ENCODE peak calls at places on chromosomes 7 and 10, in eight cellular contexts. H, C, O, B, N, I, Q and J are unnamed samples.

GRCh38 chr7:818031-818699 is 14.1 kb upstream of the SUN1 start:
- DNase-seq in H (no peak), C (peak), O (no peak), B (peak), N (peak), I (peak), Q (no peak), J (no peak)

GRCh38 chr7:18902892-18903291 is 214.5 kb downstream of the TWIST1 start:
- DNase-seq in H (no peak), C (no peak), O (no peak), B (no peak), N (no peak), I (no peak), Q (no peak), J (no peak)

GRCh38 chr10:69359089-69360025 is 57.4 kb downstream of the TACR2 start:
- DNase-seq in H (no peak), C (no peak), O (no peak), B (no peak), N (no peak), I (no peak), Q (no peak), J (no peak)

GRCh38 chr10:44177610-44178009 is 207.3 kb downstream of the CXCL12 start:
- DNase-seq in H (no peak), C (no peak), O (no peak), B (no peak), N (no peak), I (no peak), Q (no peak), J (no peak)

GRCh38 chr7:76236226-76236625 is 34.5 kb downstream of the SRRM3 start:
- DNase-seq in H (no peak), C (no peak), O (no peak), B (no peak), N (no peak), I (no peak), Q (no peak), J (no peak)

GRCh38 chr7:100673942-100674431 is 447 bp downstream of the GNB2 start:
- DNase-seq in H (no peak), C (no peak), O (no peak), B (peak), N (peak), I (no peak), Q (peak), J (no peak)

GRCh38 chr7:128168667-128169210 is 72.3 kb upstream of the LEP start:
- DNase-seq in H (no peak), C (no peak), O (no peak), B (peak), N (no peak), I (no peak), Q (no peak), J (peak)

GRCh38 chr10:118903251-118903650 is 126.3 kb upstream of the NANOS1 start:
- DNase-seq in H (no peak), C (no peak), O (no peak), B (no peak), N (no peak), I (no peak), Q (no peak), J (no peak)

GRCh38 chr7:151046603-151047573 is 1.4 kb upstream of the ASIC3 start:
- DNase-seq in H (no peak), C (no peak), O (no peak), B (no peak), N (no peak), I (no peak), Q (no peak), J (no peak)

GRCh38 chr10:43809211-43809930 is 160.7 kb upstream of the ZNF32 start:
- DNase-seq in H (no peak), C (no peak), O (no peak), B (no peak), N (no peak), I (no peak), Q (no peak), J (no peak)

GRCh38 chr7:32221056-32221455 is 150.8 kb upstream of the PDE1C start:
- DNase-seq in H (no peak), C (no peak), O (no peak), B (no peak), N (no peak), I (no peak), Q (no peak), J (peak)

GRCh38 chr7:143263266-143264195 is at the start of gene GSTK1:
- DNase-seq in H (peak), C (peak), O (peak), B (peak), N (peak), I (peak), Q (peak), J (peak)

GRCh38 chr7:103037476-103037822 is 37.1 kb downstream of the FBXL13 start:
- DNase-seq in H (no peak), C (no peak), O (no peak), B (peak), N (no peak), I (no peak), Q (no peak), J (no peak)

GRCh38 chr10:130554701-130555410 is 418.7 kb downstream of the GLRX3 start:
- DNase-seq in H (no peak), C (no peak), O (no peak), B (no peak), N (no peak), I (no peak), Q (no peak), J (peak)

GRCh38 chr7:20320786-20321185 is 9.9 kb upstream of the ITGB8 start:
- DNase-seq in H (no peak), C (no peak), O (no peak), B (no peak), N (no peak), I (no peak), Q (no peak), J (no peak)

GRCh38 chr7:142603870-142604448 is 145.3 kb upstream of the PRSS1 start:
- DNase-seq in H (no peak), C (peak), O (peak), B (peak), N (no peak), I (peak), Q (peak), J (no peak)

GRCh38 chr10:14409247-14409646 is 78.5 kb upstream of the FRMD4A start:
- DNase-seq in H (no peak), C (no peak), O (no peak), B (no peak), N (no peak), I (no peak), Q (no peak), J (no peak)

GRCh38 chr7:95493844-95494243 is 8.1 kb downstream of the ASB4 start:
- DNase-seq in H (no peak), C (no peak), O (no peak), B (no peak), N (no peak), I (no peak), Q (no peak), J (no peak)

GRCh38 chr7:907158-907980 is 31.0 kb downstream of the GET4 start:
- DNase-seq in H (no peak), C (no peak), O (no peak), B (no peak), N (no peak), I (peak), Q (no peak), J (no peak)

GRCh38 chr10:21517983-21518628 is 7.4 kb downstream of the SKIDA1 start:
- DNase-seq in H (no peak), C (no peak), O (no peak), B (no peak), N (no peak), I (peak), Q (no peak), J (no peak)

GRCh38 chr7:631291-631711 is 95.2 kb upstream of the DNAAF5 start:
- DNase-seq in H (no peak), C (no peak), O (no peak), B (no peak), N (peak), I (no peak), Q (no peak), J (no peak)

DNA sequence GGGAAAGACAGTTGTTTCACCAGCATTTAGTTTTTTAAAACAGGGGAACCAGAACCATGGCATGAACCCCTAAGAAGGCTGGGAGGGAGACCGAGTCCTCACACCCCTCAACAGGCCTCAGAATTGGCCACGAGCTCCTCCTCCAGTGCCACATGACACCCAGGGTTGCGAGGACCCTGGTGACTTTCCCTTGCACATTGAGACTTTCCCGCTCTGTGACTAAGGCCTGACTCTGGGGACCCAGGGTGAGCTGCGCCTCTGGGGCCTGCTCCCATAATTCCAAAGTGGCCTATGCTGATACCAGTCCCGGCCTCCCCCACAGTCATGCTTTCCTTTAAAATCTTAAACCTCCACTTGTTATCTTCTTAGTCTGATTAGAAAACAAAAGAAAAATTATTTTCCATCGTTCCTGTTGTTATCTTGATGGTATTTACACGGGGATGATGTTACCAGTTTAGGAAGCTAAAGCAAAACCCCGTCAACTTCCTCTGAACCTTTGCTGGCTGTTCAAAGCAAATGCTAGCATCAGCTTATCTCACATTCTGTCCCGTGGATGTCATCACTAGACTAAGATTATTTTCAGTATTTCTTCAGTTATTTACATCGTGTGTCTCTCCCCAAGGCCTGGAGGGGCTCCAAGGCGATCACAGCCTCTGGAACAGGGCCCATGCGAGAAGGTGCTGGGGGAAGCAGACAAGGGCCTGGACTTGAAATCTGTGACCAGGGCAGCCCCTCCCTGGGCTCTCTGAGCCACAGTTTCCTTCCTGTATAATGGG is 42.1 kb downstream of the FAM53B start:
- DNase-seq in H (no peak), C (no peak), O (no peak), B (peak), N (no peak), I (no peak), Q (no peak), J (no peak)
- TF ChIP-seq POLR2A in H (no peak), C (no peak), O (no peak), B (no peak), N (no peak), I (no peak), Q (no peak), J (no peak)

GRCh38 chr10:87095241-87095945 is 387 bp downstream of the SHLD2 start:
- DNase-seq in H (peak), C (peak), O (peak), B (peak), N (peak), I (peak), Q (peak), J (peak)
- TF ChIP-seq POLR2A in H (peak), C (peak), O (no peak), B (peak), N (no peak), I (peak), Q (peak), J (no peak)

GRCh38 chr10:16891375-16892313 is 74.4 kb upstream of the RSU1 start:
- DNase-seq in H (no peak), C (peak), O (peak), B (peak), N (peak), I (peak), Q (no peak), J (peak)
- TF ChIP-seq POLR2A in H (peak), C (peak), O (no peak), B (peak), N (no peak), I (no peak), Q (peak), J (no peak)

GRCh38 chr10:72276013-72276387 is 2.3 kb downstream of the DDIT4 start:
- DNase-seq in H (no peak), C (peak), O (peak), B (peak), N (no peak), I (peak), Q (no peak), J (no peak)
- TF ChIP-seq POLR2A in H (no peak), C (no peak), O (no peak), B (peak), N (peak), I (peak), Q (no peak), J (no peak)

GRCh38 chr10:102449321-102450123 is 1.8 kb downstream of the C10orf95 start:
- DNase-seq in H (peak), C (peak), O (peak), B (peak), N (peak), I (peak), Q (no peak), J (peak)

GRCh38 chr10:102450374-102451104 is 804 bp downstream of the C10orf95 start:
- DNase-seq in H (peak), C (peak), O (peak), B (peak), N (peak), I (peak), Q (peak), J (peak)

GRCh38 chr10:102451105-102451969 is at the start of gene C10orf95:
- DNase-seq in H (no peak), C (no peak), O (no peak), B (no peak), N (no peak), I (no peak), Q (no peak), J (peak)

GRCh38 chr10:102452672-102453340 is 1.5 kb upstream of the C10orf95 start:
- DNase-seq in H (no peak), C (peak), O (no peak), B (peak), N (peak), I (peak), Q (no peak), J (peak)

GRCh38 chr10:102450124-102450373 is 1.3 kb downstream of the C10orf95 start:
- DNase-seq in H (no peak), C (no peak), O (no peak), B (no peak), N (no peak), I (no peak), Q (no peak), J (no peak)
- TF ChIP-seq POLR2A in H (no peak), C (no peak), O (no peak), B (peak), N (no peak), I (no peak), Q (no peak), J (no peak)

GRCh38 chr10:12848439-12849173 is 152.9 kb downstream of the CCDC3 start:
- DNase-seq in H (no peak), C (no peak), O (no peak), B (no peak), N (no peak), I (no peak), Q (no peak), J (no peak)
- TF ChIP-seq POLR2A in H (no peak), C (no peak), O (no peak), B (no peak), N (no peak), I (no peak), Q (no peak), J (no peak)

GRCh38 chr10:97497572-97498075 is 598 bp downstream of the MMS19 start:
- DNase-seq in H (peak), C (peak), O (peak), B (peak), N (peak), I (peak), Q (peak), J (peak)
- TF ChIP-seq POLR2A in H (no peak), C (peak), O (no peak), B (no peak), N (peak), I (peak), Q (peak), J (no peak)

DNA sequence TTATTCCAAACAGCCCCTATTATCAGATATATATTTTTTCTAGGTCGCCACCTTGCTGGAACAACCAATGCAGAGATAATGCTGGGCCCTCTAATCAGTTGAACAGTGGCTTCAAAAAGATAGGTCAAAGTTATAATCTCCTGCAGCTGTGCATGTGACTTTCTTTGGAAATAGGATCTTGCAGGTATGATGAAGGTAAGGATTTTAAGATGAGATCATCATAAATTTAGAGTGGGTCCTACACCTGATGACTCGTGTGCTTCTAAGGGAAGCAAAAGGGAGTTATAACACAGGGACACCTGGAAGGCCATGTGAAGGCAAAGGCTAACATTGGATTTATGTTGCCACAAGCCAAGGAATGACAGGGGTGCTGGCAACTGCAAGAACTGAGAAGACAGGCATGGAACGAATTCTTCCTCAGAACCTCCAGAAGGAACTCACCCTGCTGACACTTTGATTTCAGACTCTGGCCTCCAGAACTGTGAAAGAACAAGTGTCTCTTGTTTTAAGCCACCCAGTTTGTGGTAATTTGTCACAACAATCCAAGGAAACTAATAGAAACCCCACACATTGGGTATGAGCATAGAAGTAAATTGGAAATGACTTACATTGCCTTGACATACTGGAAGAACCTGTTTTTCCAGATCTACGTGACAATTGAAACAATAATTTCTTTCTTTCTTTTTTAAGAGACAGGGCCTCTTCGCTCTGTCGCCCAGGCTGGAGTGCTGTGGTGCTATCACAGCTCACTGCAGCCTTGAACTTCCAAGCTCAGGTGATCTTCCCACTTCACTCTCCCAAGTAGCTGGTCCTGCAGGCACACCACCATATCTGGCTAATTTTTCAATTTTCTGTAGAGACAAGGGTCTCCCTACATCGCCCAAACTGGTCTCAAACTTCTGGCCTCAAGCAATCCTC is 34.3 kb downstream of the CCDC71L start:
- DNase-seq in H (no peak), C (peak), O (no peak), B (no peak), N (no peak), I (no peak), Q (no peak), J (no peak)
- TF ChIP-seq POLR2A in H (no peak), C (no peak), O (no peak), B (no peak), N (no peak), I (no peak), Q (no peak), J (no peak)

GRCh38 chr10:111078505-111079185 is 1.8 kb downstream of the ADRA2A start:
- DNase-seq in H (no peak), C (no peak), O (no peak), B (no peak), N (no peak), I (no peak), Q (no peak), J (no peak)

GRCh38 chr10:111075577-111076185 is 1.1 kb upstream of the ADRA2A start:
- DNase-seq in H (no peak), C (no peak), O (no peak), B (no peak), N (no peak), I (no peak), Q (no peak), J (no peak)

GRCh38 chr10:111076191-111076681 is 593 bp upstream of the ADRA2A start:
- DNase-seq in H (no peak), C (peak), O (peak), B (peak), N (peak), I (peak), Q (peak), J (no peak)

GRCh38 chr10:111077715-111078504 is 1.1 kb downstream of the ADRA2A start:
- DNase-seq in H (no peak), C (no peak), O (no peak), B (no peak), N (no peak), I (no peak), Q (no peak), J (no peak)

GRCh38 chr10:111076682-111077661 is at the start of gene ADRA2A:
- DNase-seq in H (no peak), C (no peak), O (peak), B (no peak), N (no peak), I (peak), Q (peak), J (peak)
- TF ChIP-seq POLR2A in H (no peak), C (no peak), O (no peak), B (no peak), N (no peak), I (no peak), Q (no peak), J (no peak)

GRCh38 chr10:931326-932318 is at the start of gene LARP4B:
- DNase-seq in H (peak), C (peak), O (peak), B (peak), N (peak), I (peak), Q (peak), J (peak)

GRCh38 chr10:932589-932988 is 1.1 kb upstream of the LARP4B start:
- DNase-seq in H (no peak), C (no peak), O (no peak), B (no peak), N (peak), I (no peak), Q (no peak), J (peak)

GRCh38 chr10:927131-927530 is 4.4 kb downstream of the LARP4B start:
- DNase-seq in H (no peak), C (no peak), O (no peak), B (no peak), N (no peak), I (no peak), Q (no peak), J (peak)

GRCh38 chr10:929965-930364 is 1.5 kb downstream of the LARP4B start:
- DNase-seq in H (no peak), C (no peak), O (no peak), B (no peak), N (no peak), I (no peak), Q (no peak), J (peak)

DNA sequence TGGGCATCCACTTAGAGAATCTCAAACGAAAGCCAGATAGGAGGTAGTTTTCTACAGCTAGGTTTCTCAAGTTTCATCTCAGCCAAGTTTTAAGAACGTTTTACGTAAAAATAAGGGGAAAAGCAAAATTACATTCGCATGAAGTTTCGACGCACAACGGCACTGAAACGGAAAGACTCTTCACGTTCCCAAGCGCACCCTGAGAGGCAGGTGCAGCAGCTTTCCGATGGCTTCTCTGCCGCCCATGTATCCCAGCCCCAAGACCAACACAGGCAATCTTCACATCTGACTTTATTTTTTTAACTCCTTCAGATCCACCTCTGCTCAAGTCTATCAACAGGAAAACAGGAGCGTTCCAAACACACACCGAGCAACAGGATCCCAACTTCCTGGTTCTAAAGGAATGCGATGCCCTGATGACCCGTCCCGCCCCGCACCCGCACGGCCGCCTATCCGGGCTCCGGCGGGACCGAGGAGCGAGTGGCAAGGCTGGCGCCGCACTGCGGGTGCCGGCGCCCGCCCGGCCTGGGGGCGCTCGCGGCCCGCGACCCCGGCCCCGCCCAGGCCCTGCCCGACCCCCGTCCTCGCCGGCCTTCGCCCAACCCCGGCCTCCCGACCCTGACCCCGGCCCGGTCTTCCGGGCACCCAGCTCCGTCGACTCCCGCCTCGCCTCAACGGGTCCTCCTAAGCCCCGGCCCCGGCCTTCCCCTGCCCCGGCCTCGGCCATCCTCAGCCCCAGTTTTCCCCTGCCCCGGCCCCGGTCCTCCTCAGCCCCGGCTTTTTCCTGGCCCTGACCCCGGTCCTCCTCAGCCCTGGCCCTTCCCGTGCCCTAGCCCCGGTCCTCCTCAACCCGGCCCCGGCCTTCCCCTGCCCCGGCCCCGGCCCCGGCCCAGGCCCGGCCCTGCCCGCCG is 835 bp downstream of the LARP4B start:
- DNase-seq in H (no peak), C (no peak), O (peak), B (peak), N (peak), I (peak), Q (no peak), J (peak)
- TF ChIP-seq POLR2A in H (no peak), C (no peak), O (no peak), B (no peak), N (no peak), I (no peak), Q (no peak), J (no peak)